ENCODE peak calls at places on chromosomes 11 and 22, in six cellular contexts. One of them, this sample, is unnamed.
A peak's percentile ranks its signal among the peaks of the same experiment; 100 is the strongest.

GRCh38 chr22:39173050-39173706 is 20.7 kb upstream of the CBX7 start:
- DNase-seq in kidney: no peak
- DNase-seq in astrocyte: no peak
- DNase-seq in cardiac muscle cell: no peak
- DNase-seq in K562: no peak
- DNase-seq in PC-9: no peak
- DNase-seq in this sample: no peak

GRCh38 chr22:33380789-33381530 is 322.8 kb upstream of the SYN3 start:
- DNase-seq in kidney: no peak
- DNase-seq in astrocyte: peak; percentile 97
- DNase-seq in cardiac muscle cell: no peak
- DNase-seq in K562: no peak
- DNase-seq in PC-9: peak; percentile 65
- DNase-seq in this sample: no peak

GRCh38 chr22:45253039-45253641 is 12.4 kb upstream of the KIAA0930 start:
- DNase-seq in kidney: no peak
- DNase-seq in astrocyte: no peak
- DNase-seq in cardiac muscle cell: no peak
- DNase-seq in K562: no peak
- DNase-seq in PC-9: no peak
- DNase-seq in this sample: no peak

GRCh38 chr22:19844423-19845368 is 10.0 kb downstream of the GNB1L start:
- DNase-seq in kidney: peak; percentile 88
- DNase-seq in astrocyte: peak; percentile 31
- DNase-seq in cardiac muscle cell: no peak
- DNase-seq in K562: no peak
- DNase-seq in PC-9: no peak
- DNase-seq in this sample: peak; percentile 72

GRCh38 chr11:76806608-76807205 is 23.6 kb downstream of the TSKU start:
- DNase-seq in kidney: no peak
- DNase-seq in astrocyte: no peak
- DNase-seq in cardiac muscle cell: no peak
- DNase-seq in K562: no peak
- DNase-seq in PC-9: no peak
- DNase-seq in this sample: no peak

GRCh38 chr11:86041975-86042378 is 26.9 kb downstream of the PICALM start:
- DNase-seq in kidney: no peak
- DNase-seq in astrocyte: peak; percentile 86
- DNase-seq in cardiac muscle cell: peak; percentile 87
- DNase-seq in K562: peak; percentile 86
- DNase-seq in PC-9: peak; percentile 79
- DNase-seq in this sample: no peak

GRCh38 chr11:106091480-106092123 is 14.1 kb downstream of the AASDHPPT start:
- DNase-seq in kidney: no peak
- DNase-seq in astrocyte: peak; percentile 86
- DNase-seq in cardiac muscle cell: no peak
- DNase-seq in K562: no peak
- DNase-seq in PC-9: no peak
- DNase-seq in this sample: no peak

GRCh38 chr11:74847895-74848294 is 99.2 kb downstream of the RNF169 start:
- DNase-seq in kidney: no peak
- DNase-seq in astrocyte: no peak
- DNase-seq in cardiac muscle cell: no peak
- DNase-seq in K562: no peak
- DNase-seq in PC-9: no peak
- DNase-seq in this sample: no peak

GRCh38 chr11:68021167-68021787 is 9.2 kb upstream of the NDUFS8 start:
- DNase-seq in kidney: peak; percentile 84
- DNase-seq in astrocyte: no peak
- DNase-seq in cardiac muscle cell: peak; percentile 24
- DNase-seq in K562: no peak
- DNase-seq in PC-9: peak; percentile 59
- DNase-seq in this sample: no peak

GRCh38 chr11:128735935-128736610 is 42.2 kb downstream of the FLI1 start:
- DNase-seq in kidney: no peak
- DNase-seq in astrocyte: no peak
- DNase-seq in cardiac muscle cell: peak; percentile 33
- DNase-seq in K562: no peak
- DNase-seq in PC-9: no peak
- DNase-seq in this sample: no peak

GRCh38 chr22:17970205-17970708 is 54.1 kb downstream of the MICAL3 start:
- DNase-seq in kidney: no peak
- DNase-seq in astrocyte: peak; percentile 52
- DNase-seq in cardiac muscle cell: no peak
- DNase-seq in K562: peak; percentile 78
- DNase-seq in PC-9: no peak
- DNase-seq in this sample: no peak

GRCh38 chr22:46002757-46003270 is 25.9 kb upstream of the WNT7B start:
- DNase-seq in kidney: peak; percentile 81
- DNase-seq in astrocyte: peak; percentile 61
- DNase-seq in cardiac muscle cell: no peak
- DNase-seq in K562: no peak
- DNase-seq in PC-9: peak; percentile 53
- DNase-seq in this sample: peak; percentile 63

GRCh38 chr11:73761403-73761945 is 600 bp upstream of the RAB6A start:
- DNase-seq in kidney: no peak
- DNase-seq in astrocyte: no peak
- DNase-seq in cardiac muscle cell: no peak
- DNase-seq in K562: no peak
- DNase-seq in PC-9: no peak
- DNase-seq in this sample: peak; percentile 21

GRCh38 chr11:2993000-2993330 is 836 bp upstream of the NAP1L4 start:
- DNase-seq in kidney: no peak
- DNase-seq in astrocyte: no peak
- DNase-seq in cardiac muscle cell: no peak
- DNase-seq in K562: no peak
- DNase-seq in PC-9: no peak
- DNase-seq in this sample: no peak
- H3K27ac ChIP-seq in kidney: no peak overlapping the region
- H3K27ac ChIP-seq in astrocyte: peak overlapping the region; percentile 90
- H3K27ac ChIP-seq in cardiac muscle cell: peak overlapping the region; percentile 5
- H3K27ac ChIP-seq in K562: peak overlapping the region; percentile 84
- H3K27ac ChIP-seq in PC-9: no peak overlapping the region
- H3K27ac ChIP-seq in this sample: no peak overlapping the region

GRCh38 chr11:2737876-2738275 is 38.1 kb upstream of the KCNQ1OT1 start:
- DNase-seq in kidney: peak; percentile 65
- DNase-seq in astrocyte: no peak
- DNase-seq in cardiac muscle cell: no peak
- DNase-seq in K562: peak; percentile 52
- DNase-seq in PC-9: no peak
- DNase-seq in this sample: no peak
- H3K4me1 ChIP-seq in kidney: no peaks in the 10 kb centered on the region
- H3K4me1 ChIP-seq in astrocyte: peaks cover 14% of the 10 kb centered on the region
- H3K4me1 ChIP-seq in cardiac muscle cell: peaks cover 6% of the 10 kb centered on the region
- H3K4me1 ChIP-seq in K562: peaks cover 43% of the 10 kb centered on the region
- H3K4me1 ChIP-seq in PC-9: peaks cover 23% of the 10 kb centered on the region
- H3K4me1 ChIP-seq in this sample: no peaks in the 10 kb centered on the region

DNA sequence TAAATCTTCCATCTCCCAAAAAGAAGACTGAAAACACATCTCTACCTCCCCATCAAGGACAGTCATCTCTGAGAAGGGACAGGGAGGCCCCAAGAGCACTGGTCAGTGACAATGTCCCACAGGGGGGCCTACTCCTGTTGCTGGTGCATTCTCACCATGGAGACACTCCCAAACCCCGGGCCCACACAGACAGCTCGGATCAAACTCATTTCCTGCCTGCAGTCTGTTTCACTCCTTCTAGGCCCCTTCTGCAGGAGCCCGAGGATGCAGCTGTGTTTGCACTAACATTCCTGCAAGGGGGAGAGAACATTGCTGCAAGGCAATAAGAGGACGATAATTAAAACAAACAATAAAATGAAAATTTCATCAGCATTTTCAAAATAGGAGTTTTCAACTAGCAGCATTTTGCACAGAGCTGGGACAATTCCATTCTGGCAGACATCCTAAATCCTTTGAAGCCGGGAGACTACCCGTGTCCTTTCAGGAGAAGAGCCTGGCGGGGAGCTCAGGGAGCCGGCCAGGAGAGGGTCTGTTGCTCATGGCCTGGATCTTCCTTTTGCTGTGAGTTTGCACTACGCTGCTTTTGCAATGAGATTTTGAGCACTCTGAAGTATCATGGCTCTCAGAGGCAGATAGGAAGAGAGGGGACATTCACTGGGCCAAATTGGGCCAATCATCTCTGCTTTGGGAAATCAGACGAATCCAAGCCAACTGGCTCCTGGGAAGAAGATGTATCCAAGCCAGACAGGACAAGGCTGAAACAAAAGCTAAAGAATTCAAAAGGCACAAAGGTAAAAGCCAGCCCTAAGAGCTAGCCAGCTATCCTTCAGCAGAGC is 33.2 kb downstream of the SPATA19 start:
- DNase-seq in kidney: no peak
- DNase-seq in astrocyte: no peak
- DNase-seq in cardiac muscle cell: no peak
- DNase-seq in K562: no peak
- DNase-seq in PC-9: no peak
- DNase-seq in this sample: no peak
- TF ChIP-seq CTCF in kidney: no peak
- TF ChIP-seq CTCF in astrocyte: no peak
- TF ChIP-seq CTCF in cardiac muscle cell: no peak
- TF ChIP-seq CTCF in K562: no peak
- TF ChIP-seq CTCF in PC-9: no peak
- TF ChIP-seq CTCF in this sample: no peak

GRCh38 chr11:8776209-8776608 is 93.6 kb downstream of the RPL27A start:
- DNase-seq in kidney: no peak
- DNase-seq in astrocyte: no peak
- DNase-seq in cardiac muscle cell: no peak
- DNase-seq in K562: no peak
- DNase-seq in PC-9: no peak
- DNase-seq in this sample: no peak
- H3K27ac ChIP-seq in kidney: peak overlapping the region; percentile 10
- H3K27ac ChIP-seq in astrocyte: no peak overlapping the region
- H3K27ac ChIP-seq in cardiac muscle cell: no peak overlapping the region
- H3K27ac ChIP-seq in K562: no peak overlapping the region
- H3K27ac ChIP-seq in PC-9: no peak overlapping the region
- H3K27ac ChIP-seq in this sample: no peak overlapping the region

GRCh38 chr11:12815150-12815523 is 140.9 kb downstream of the TEAD1 start:
- DNase-seq in kidney: no peak
- DNase-seq in astrocyte: no peak
- DNase-seq in cardiac muscle cell: no peak
- DNase-seq in K562: no peak
- DNase-seq in PC-9: no peak
- DNase-seq in this sample: no peak
- H3K4me1 ChIP-seq in kidney: no peaks in the 10 kb centered on the region
- H3K4me1 ChIP-seq in astrocyte: peaks cover 66% of the 10 kb centered on the region
- H3K4me1 ChIP-seq in cardiac muscle cell: peaks cover 39% of the 10 kb centered on the region
- H3K4me1 ChIP-seq in K562: peaks cover 55% of the 10 kb centered on the region
- H3K4me1 ChIP-seq in PC-9: peaks cover 47% of the 10 kb centered on the region
- H3K4me1 ChIP-seq in this sample: peaks cover 83% of the 10 kb centered on the region

DNA sequence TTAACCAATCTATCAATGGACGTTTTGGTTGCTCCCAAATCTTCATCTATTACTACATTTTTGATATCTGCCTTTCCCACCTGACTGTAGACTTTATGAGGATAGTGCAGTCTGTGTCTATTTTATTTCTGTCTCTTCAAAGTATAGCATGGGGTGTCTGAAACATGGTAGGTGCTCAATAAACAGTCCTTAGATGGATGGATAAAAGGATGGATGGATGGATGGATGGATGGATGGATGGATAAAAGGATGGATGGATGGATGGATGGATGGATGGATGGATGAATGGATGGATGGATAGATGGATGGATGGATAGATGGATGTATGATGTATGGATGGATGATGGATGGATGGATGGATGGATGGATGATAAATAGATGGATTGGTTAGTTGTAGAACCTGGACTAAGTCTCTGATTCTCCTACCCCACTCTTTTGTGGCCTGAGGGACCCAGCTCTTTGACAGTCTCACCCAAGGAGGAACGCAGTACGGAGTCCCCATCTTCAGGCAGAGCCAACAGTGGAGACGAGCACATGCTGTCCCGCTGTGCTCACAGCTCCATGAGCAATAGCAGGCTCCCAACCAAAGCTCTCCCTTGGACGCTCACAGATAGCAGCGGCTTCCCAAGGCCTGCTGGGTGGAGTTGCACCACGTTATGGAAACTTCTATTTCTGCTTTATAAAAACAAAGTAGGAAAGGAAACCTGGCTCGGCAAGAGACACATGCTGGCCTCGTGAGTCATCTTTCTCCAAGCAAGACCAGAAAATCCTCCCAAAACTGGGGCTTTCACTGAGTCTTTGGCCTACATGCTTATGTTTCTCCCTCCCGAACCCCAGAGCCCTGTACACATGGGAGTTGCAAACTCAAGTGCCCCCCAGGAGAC is 448.0 kb downstream of the MIAT start:
- DNase-seq in kidney: no peak
- DNase-seq in astrocyte: peak; percentile 97
- DNase-seq in cardiac muscle cell: no peak
- DNase-seq in K562: no peak
- DNase-seq in PC-9: no peak
- DNase-seq in this sample: peak; percentile 76
- TF ChIP-seq CTCF in kidney: no peak
- TF ChIP-seq CTCF in astrocyte: no peak
- TF ChIP-seq CTCF in cardiac muscle cell: no peak
- TF ChIP-seq CTCF in K562: no peak
- TF ChIP-seq CTCF in PC-9: no peak
- TF ChIP-seq CTCF in this sample: no peak

GRCh38 chr11:15580056-15580774 is 465.5 kb downstream of the INSC start:
- DNase-seq in kidney: no peak
- DNase-seq in astrocyte: no peak
- DNase-seq in cardiac muscle cell: no peak
- DNase-seq in K562: peak; percentile 75
- DNase-seq in PC-9: no peak
- DNase-seq in this sample: no peak
- H3K27ac ChIP-seq in kidney: peak overlapping the region; percentile 20
- H3K27ac ChIP-seq in astrocyte: no peak overlapping the region
- H3K27ac ChIP-seq in cardiac muscle cell: no peak overlapping the region
- H3K27ac ChIP-seq in K562: no peak overlapping the region
- H3K27ac ChIP-seq in PC-9: no peak overlapping the region
- H3K27ac ChIP-seq in this sample: peak overlapping the region; percentile 57

DNA sequence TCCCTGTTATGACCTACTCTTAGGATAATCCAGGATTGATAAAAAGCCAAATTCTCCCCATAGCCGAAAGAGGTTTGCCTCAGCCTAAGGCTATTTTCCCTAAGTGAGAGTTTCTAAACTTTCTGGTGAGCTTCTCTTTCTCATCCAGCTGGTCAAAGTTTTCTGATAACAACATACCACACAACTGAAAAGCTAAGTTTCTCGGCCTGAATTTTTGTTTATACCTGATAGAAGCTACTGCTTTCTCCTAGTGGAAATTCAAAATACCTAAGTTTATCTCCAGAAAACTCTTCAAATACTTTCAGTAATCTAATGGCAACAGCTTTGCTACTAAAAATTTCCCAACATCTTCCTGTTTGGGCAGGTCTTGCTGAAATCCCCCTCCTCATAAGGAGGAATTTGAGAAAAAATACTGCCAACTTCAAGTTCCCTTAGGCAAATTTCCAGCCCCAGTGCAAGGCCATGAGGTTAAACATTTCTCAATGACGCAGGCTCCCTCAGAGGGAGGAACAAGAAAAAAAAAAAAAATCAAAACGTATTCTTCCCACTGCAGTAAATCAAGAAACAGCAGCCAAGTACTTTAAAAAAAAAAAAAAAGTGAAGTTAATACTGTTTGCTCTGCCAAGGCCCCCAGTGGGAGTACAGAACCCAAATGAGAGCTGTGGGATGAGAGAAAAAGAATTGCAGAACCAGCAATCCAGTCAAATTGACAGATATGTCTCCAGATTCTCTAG is 127.0 kb downstream of the MRTFA start:
- DNase-seq in kidney: no peak
- DNase-seq in astrocyte: peak; percentile 95
- DNase-seq in cardiac muscle cell: no peak
- DNase-seq in K562: no peak
- DNase-seq in PC-9: peak; percentile 87
- DNase-seq in this sample: peak; percentile 36
- H3K4me1 ChIP-seq in kidney: peaks cover 30% of the 10 kb centered on the region
- H3K4me1 ChIP-seq in astrocyte: peaks cover 53% of the 10 kb centered on the region
- H3K4me1 ChIP-seq in cardiac muscle cell: peaks cover 30% of the 10 kb centered on the region
- H3K4me1 ChIP-seq in K562: no peaks in the 10 kb centered on the region
- H3K4me1 ChIP-seq in PC-9: peaks cover 78% of the 10 kb centered on the region
- H3K4me1 ChIP-seq in this sample: peaks cover 58% of the 10 kb centered on the region

GRCh38 chr11:69594481-69594880 is 46.5 kb upstream of the CCND1 start:
- DNase-seq in kidney: no peak
- DNase-seq in astrocyte: no peak
- DNase-seq in cardiac muscle cell: no peak
- DNase-seq in K562: no peak
- DNase-seq in PC-9: no peak
- DNase-seq in this sample: no peak
- TF ChIP-seq CTCF in kidney: no peak
- TF ChIP-seq CTCF in astrocyte: no peak
- TF ChIP-seq CTCF in cardiac muscle cell: no peak
- TF ChIP-seq CTCF in K562: no peak
- TF ChIP-seq CTCF in PC-9: no peak
- TF ChIP-seq CTCF in this sample: no peak